ENCODE peak calls at places on chromosomes 1 and 21, in five cellular contexts. X is OCI-LY7, O is A549, F is spleen, B is gastrocnemius medialis. Q is an unnamed sample. For H3K4me1, the result is how much of the 10 kb centered on the place peaks cover.

GRCh38 chr1:205939690-205940330 is 3.4 kb downstream of the SLC26A9 start:
- DNase-seq in X (peak), O (peak), F (no peak), B (no peak), Q (no peak)

GRCh38 chr1:26184086-26184485 is 6.3 kb upstream of the CATSPER4 start:
- DNase-seq in X (no peak), O (no peak), F (no peak), B (no peak), Q (no peak)

GRCh38 chr21:35512321-35512720 is 463.2 kb upstream of the RUNX1 start:
- DNase-seq in X (no peak), O (no peak), F (no peak), B (no peak), Q (no peak)

GRCh38 chr1:186424539-186424938 is 36.4 kb downstream of the PDC start:
- DNase-seq in X (no peak), O (no peak), F (no peak), B (peak), Q (no peak)

GRCh38 chr1:19315378-19316206 is 3.5 kb downstream of the SLC66A1 start:
- DNase-seq in X (peak), O (no peak), F (peak), B (no peak), Q (peak)

GRCh38 chr1:25568834-25569598 is 25.6 kb downstream of the LDLRAP1 start:
- DNase-seq in X (no peak), O (peak), F (no peak), B (no peak), Q (no peak)

GRCh38 chr1:205668951-205669340 is 11.4 kb downstream of the SLC45A3 start:
- DNase-seq in X (peak), O (no peak), F (no peak), B (no peak), Q (peak)

GRCh38 chr1:213720032-213720431 is 267.7 kb upstream of the PROX1 start:
- DNase-seq in X (no peak), O (no peak), F (no peak), B (no peak), Q (no peak)

GRCh38 chr1:113675299-113675698 is 84.0 kb downstream of the PHTF1 start:
- DNase-seq in X (no peak), O (peak), F (no peak), B (no peak), Q (no peak)

GRCh38 chr1:169784102-169784501 is 10.6 kb downstream of the METTL18 start:
- DNase-seq in X (no peak), O (no peak), F (no peak), B (no peak), Q (no peak)

GRCh38 chr1:182315157-182315556 is 76.4 kb downstream of the GLUL start:
- DNase-seq in X (no peak), O (no peak), F (no peak), B (no peak), Q (no peak)

GRCh38 chr1:183080406-183080805 is 57.2 kb downstream of the LAMC1 start:
- DNase-seq in X (no peak), O (peak), F (no peak), B (no peak), Q (no peak)

GRCh38 chr1:230641346-230641745 is 935 bp upstream of the COG2 start:
- DNase-seq in X (no peak), O (no peak), F (no peak), B (no peak), Q (no peak)

GRCh38 chr1:107830546-107830945 is 134.4 kb downstream of the VAV3 start:
- DNase-seq in X (no peak), O (no peak), F (no peak), B (no peak), Q (no peak)

GRCh38 chr21:41425954-41426655 is at the start of gene MX1:
- DNase-seq in X (peak), O (peak), F (peak), B (no peak), Q (peak)

GRCh38 chr1:170196490-170196889 is 50.7 kb downstream of the NTMT2 start:
- DNase-seq in X (no peak), O (no peak), F (no peak), B (no peak), Q (no peak)

GRCh38 chr1:7418442-7419080 is 352.5 kb upstream of the VAMP3 start:
- DNase-seq in X (no peak), O (no peak), F (peak), B (no peak), Q (no peak)

GRCh38 chr1:232381676-232382075 is 248.3 kb downstream of the SIPA1L2 start:
- DNase-seq in X (no peak), O (no peak), F (no peak), B (no peak), Q (no peak)

GRCh38 chr1:200033511-200034261 is 6.2 kb downstream of the NR5A2 start:
- DNase-seq in X (no peak), O (no peak), F (no peak), B (no peak), Q (no peak)
- H3K4me1 ChIP-seq in X (under half), O (under half), F (under half), B (under half), Q (under half)

GRCh38 chr21:42454221-42454570 is 41.8 kb downstream of the RSPH1 start:
- DNase-seq in X (no peak), O (no peak), F (no peak), B (no peak), Q (no peak)
- H3K4me1 ChIP-seq in X (under half), O (under half), F (under half), B (under half), Q (under half)

GRCh38 chr1:201397675-201398074 is 1.4 kb downstream of the LAD1 start:
- DNase-seq in X (no peak), O (peak), F (no peak), B (no peak), Q (no peak)
- H3K4me1 ChIP-seq in X (under half), O (half or more), F (under half), B (under half), Q (under half)

DNA sequence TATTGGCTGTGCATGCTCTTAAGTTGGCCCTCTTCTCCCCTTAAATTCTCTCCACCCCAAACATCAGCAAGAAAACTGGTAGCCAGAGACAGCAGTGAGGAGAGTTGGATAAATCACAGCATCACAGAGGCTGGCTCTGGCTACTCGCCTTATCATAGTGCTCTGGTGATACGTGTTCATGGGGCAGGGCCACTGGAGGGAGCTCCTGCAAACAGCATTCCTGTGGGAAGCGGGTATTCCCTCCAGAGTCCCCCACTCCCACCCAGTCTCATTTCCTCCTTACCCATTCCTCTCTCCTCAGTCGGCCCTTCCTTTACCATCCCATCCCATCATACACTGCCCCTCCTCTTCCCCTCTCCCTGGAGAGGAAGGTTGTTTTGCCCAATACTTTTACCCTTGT is 7.1 kb downstream of the NHLH2 start:
- DNase-seq in X (no peak), O (no peak), F (no peak), B (no peak), Q (no peak)
- H3K4me1 ChIP-seq in X (under half), O (under half), F (under half), B (under half), Q (under half)

GRCh38 chr1:174700775-174701174 is 253.0 kb downstream of the GPR52 start:
- DNase-seq in X (no peak), O (no peak), F (no peak), B (no peak), Q (no peak)

GRCh38 chr1:174693085-174693484 is 245.3 kb downstream of the GPR52 start:
- DNase-seq in X (no peak), O (no peak), F (no peak), B (no peak), Q (no peak)

GRCh38 chr1:174700314-174700713 is 252.6 kb downstream of the GPR52 start:
- DNase-seq in X (no peak), O (no peak), F (no peak), B (no peak), Q (no peak)

GRCh38 chr1:174692313-174692712 is 244.5 kb downstream of the GPR52 start:
- DNase-seq in X (no peak), O (peak), F (no peak), B (no peak), Q (no peak)

DNA sequence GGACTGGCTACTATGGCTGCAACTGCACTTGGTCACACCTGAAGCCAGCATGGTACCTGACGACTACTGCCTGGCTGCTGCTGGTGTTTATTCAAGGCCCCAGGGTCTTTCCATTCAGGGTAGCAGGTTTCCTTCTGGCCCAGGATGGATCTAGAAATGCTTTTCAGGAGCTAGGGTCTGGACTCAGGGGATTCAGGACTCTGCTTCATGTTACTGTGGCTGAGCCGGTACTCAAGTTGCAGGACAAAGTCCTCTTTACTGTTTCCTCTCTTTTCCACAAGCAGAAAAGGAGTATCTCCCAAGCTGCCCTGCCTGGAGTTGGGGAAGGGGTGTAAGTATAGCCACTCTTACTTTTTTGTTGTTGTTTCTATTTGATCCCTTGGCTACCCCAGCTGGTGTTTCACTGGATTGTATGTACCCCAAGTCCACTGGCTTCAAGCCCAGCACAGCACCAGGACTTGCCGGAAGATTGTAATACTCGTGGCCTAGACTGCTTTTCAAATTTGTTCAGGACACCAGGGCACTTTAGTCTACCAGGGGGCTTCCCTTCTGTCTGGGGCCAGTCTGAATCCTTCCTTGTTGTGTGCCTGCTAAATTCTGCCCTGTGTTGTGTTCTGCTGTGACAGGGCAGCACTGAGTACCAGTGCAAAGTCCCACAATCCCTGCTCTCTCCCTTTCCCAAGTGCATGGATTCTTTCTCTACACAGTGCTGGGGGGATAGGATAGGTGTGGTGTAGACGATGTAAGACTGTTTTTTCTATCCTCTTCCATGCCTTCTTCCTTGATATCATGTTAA is 248.5 kb downstream of the GPR52 start:
- DNase-seq in X (no peak), O (no peak), F (no peak), B (no peak), Q (no peak)
- H3K4me1 ChIP-seq in X (under half), O (under half), F (under half), B (under half), Q (under half)

GRCh38 chr1:243564814-243565213 is 285.2 kb downstream of the AKT3 start:
- DNase-seq in X (no peak), O (no peak), F (no peak), B (no peak), Q (no peak)
- H3K4me1 ChIP-seq in X (under half), O (under half), F (under half), B (under half), Q (under half)

GRCh38 chr1:16177306-16177705 is 21.4 kb upstream of the EPHA2 start:
- DNase-seq in X (no peak), O (no peak), F (no peak), B (no peak), Q (no peak)

GRCh38 chr1:16178596-16179497 is 23.0 kb upstream of the EPHA2 start:
- DNase-seq in X (no peak), O (peak), F (no peak), B (no peak), Q (peak)

GRCh38 chr1:16183157-16183556 is 27.3 kb upstream of the EPHA2 start:
- DNase-seq in X (no peak), O (peak), F (no peak), B (peak), Q (no peak)

GRCh38 chr1:16181887-16182719 is 26.2 kb upstream of the EPHA2 start:
- DNase-seq in X (no peak), O (peak), F (peak), B (peak), Q (peak)

DNA sequence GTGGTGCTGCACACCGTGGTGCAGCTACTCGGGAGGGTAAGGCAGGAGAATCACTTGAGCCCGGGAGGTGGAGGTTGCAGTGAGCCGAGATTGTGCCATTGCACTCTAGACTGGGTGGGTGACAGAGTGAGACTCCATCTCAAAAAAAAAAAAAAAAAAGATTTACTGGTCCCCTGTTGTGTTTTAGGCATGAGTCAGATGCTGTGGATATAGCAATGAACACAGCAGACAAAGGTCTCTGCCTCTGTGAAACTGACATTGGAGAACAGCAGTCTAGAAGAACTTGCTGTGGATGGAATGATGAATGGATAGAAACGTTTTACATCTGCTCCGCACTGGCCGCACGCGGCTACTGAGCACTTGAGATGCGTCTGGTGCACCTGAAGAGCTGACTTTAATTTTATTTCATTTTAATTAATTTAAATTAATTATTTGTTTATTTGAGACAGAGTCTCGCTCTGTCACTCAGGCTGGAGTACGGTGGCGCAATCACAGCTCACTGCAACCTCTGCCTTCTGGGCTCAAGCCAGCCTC is 24.5 kb upstream of the EPHA2 start:
- DNase-seq in X (no peak), O (peak), F (no peak), B (no peak), Q (no peak)
- H3K4me1 ChIP-seq in X (under half), O (half or more), F (under half), B (under half), Q (under half)

GRCh38 chr1:117599286-117599685 is 6.6 kb upstream of the TENT5C start:
- DNase-seq in X (no peak), O (no peak), F (no peak), B (no peak), Q (peak)
- H3K4me1 ChIP-seq in X (under half), O (under half), F (under half), B (under half), Q (under half)

GRCh38 chr1:3462356-3463012 is 8.0 kb downstream of the ARHGEF16 start:
- DNase-seq in X (no peak), O (no peak), F (peak), B (no peak), Q (peak)

GRCh38 chr1:3463013-3463385 is 8.5 kb downstream of the ARHGEF16 start:
- DNase-seq in X (no peak), O (no peak), F (peak), B (no peak), Q (peak)

GRCh38 chr1:3461238-3461933 is 6.9 kb downstream of the ARHGEF16 start:
- DNase-seq in X (no peak), O (no peak), F (no peak), B (no peak), Q (no peak)

GRCh38 chr1:3460653-3461237 is 6.3 kb downstream of the ARHGEF16 start:
- DNase-seq in X (no peak), O (no peak), F (no peak), B (no peak), Q (peak)

GRCh38 chr1:3461934-3462275 is 7.4 kb downstream of the ARHGEF16 start:
- DNase-seq in X (no peak), O (no peak), F (no peak), B (no peak), Q (peak)
- H3K4me1 ChIP-seq in X (under half), O (under half), F (under half), B (under half), Q (under half)

Q was measured in right lobe of liver.